ENCODE peak calls at places on chromosomes 16 and 17, in six cellular contexts. Z is GM12878, V is sigmoid colon, Q is suprapubic skin, U is body of pancreas, X is esophagus squamous epithelium. K is an unnamed sample. For H3K36me3, the result is how much of the 10 kb centered on the place peaks cover.

GRCh38 chr17:42682400-42683384 is at the start of gene CNTNAP1:
- DNase-seq in Z (no peak), V (peak), Q (no peak), U (peak), X (no peak), K (peak)

GRCh38 chr16:11007714-11008240 is 63.4 kb downstream of the CLEC16A start:
- DNase-seq in Z (no peak), V (no peak), Q (no peak), U (no peak), X (no peak), K (no peak)

GRCh38 chr16:71675380-71675779 is 49.1 kb downstream of the PHLPP2 start:
- DNase-seq in Z (no peak), V (no peak), Q (no peak), U (no peak), X (no peak), K (no peak)

GRCh38 chr17:66925811-66926500 is 38.6 kb upstream of the CACNG4 start:
- DNase-seq in Z (no peak), V (no peak), Q (no peak), U (no peak), X (no peak), K (no peak)

GRCh38 chr16:10123141-10123540 is 59.1 kb downstream of the GRIN2A start:
- DNase-seq in Z (no peak), V (no peak), Q (no peak), U (no peak), X (no peak), K (no peak)

GRCh38 chr17:3944485-3945388 is 19.5 kb downstream of the ATP2A3 start:
- DNase-seq in Z (no peak), V (peak), Q (peak), U (no peak), X (no peak), K (peak)

GRCh38 chr17:79809530-79810137 is 12.8 kb upstream of the CBX8 start:
- DNase-seq in Z (no peak), V (peak), Q (no peak), U (no peak), X (no peak), K (no peak)

GRCh38 chr16:88363239-88363891 is 19.4 kb upstream of the ZNF469 start:
- DNase-seq in Z (peak), V (no peak), Q (no peak), U (no peak), X (no peak), K (no peak)

GRCh38 chr16:65044861-65045260 is 77.0 kb downstream of the CDH11 start:
- DNase-seq in Z (no peak), V (no peak), Q (no peak), U (no peak), X (no peak), K (peak)

GRCh38 chr17:59378621-59379194 is 47.3 kb downstream of the YPEL2 start:
- DNase-seq in Z (no peak), V (peak), Q (no peak), U (no peak), X (no peak), K (no peak)

GRCh38 chr17:82384730-82385429 is 13.3 kb downstream of the UTS2R start:
- DNase-seq in Z (no peak), V (no peak), Q (no peak), U (peak), X (no peak), K (peak)

GRCh38 chr17:70955441-70955840 is 786.1 kb downstream of the KCNJ2 start:
- DNase-seq in Z (no peak), V (no peak), Q (no peak), U (no peak), X (no peak), K (no peak)

GRCh38 chr17:39212841-39213480 is 12.8 kb downstream of the STAC2 start:
- DNase-seq in Z (no peak), V (no peak), Q (no peak), U (no peak), X (no peak), K (no peak)

GRCh38 chr16:81003610-81004460 is 2.9 kb downstream of the CMC2 start:
- DNase-seq in Z (no peak), V (no peak), Q (no peak), U (no peak), X (no peak), K (no peak)
- H3K36me3 ChIP-seq in Z (under half), V (under half), Q (under half), U (under half), X (under half), K (under half)

DNA sequence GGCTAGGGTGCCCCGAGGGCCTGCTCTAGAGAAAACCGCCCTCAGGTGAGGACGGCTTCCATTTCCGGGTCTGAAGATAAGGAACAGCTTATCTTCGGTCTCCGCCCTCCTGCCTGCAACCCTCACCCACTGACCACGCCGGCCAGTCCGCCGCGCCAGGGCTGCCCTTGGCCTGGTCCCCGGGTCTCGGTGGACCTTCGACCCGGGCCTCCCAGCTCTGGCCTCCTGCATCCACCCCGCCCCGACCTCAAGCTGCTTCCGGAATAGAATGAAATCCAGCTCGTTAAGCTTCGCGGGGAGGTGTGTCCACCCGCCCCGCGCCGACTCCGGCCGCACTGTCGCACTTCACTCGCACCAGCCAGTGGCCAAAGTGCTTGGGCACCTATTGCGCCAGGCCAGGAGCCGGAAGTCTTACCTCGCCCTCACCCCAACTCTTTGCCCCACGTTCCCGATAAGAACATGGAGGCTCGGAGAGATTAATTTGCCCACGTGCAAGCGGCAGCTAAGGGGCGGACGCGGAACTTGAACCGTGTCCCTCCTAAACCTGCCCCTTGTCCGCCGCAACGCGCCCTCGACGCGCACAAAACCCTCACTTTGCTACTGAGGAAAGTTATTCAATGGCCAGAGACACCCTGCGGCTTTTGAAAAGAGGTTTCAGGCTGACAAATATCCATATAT is 742 bp upstream of the MMP15 start:
- DNase-seq in Z (no peak), V (no peak), Q (no peak), U (peak), X (no peak), K (peak)
- TF ChIP-seq POLR2A in Z (no peak), V (no peak), Q (no peak), U (peak), X (no peak), K (no peak)

GRCh38 chr17:40522250-40522960 is 21.0 kb upstream of the TNS4 start:
- DNase-seq in Z (no peak), V (peak), Q (peak), U (no peak), X (no peak), K (no peak)

GRCh38 chr17:40524243-40524965 is 23.0 kb upstream of the TNS4 start:
- DNase-seq in Z (no peak), V (no peak), Q (peak), U (no peak), X (no peak), K (no peak)

GRCh38 chr17:40520991-40521453 is 19.6 kb upstream of the TNS4 start:
- DNase-seq in Z (no peak), V (peak), Q (peak), U (no peak), X (no peak), K (no peak)

GRCh38 chr17:40525294-40525693 is 23.9 kb upstream of the TNS4 start:
- DNase-seq in Z (no peak), V (no peak), Q (no peak), U (no peak), X (no peak), K (no peak)

DNA sequence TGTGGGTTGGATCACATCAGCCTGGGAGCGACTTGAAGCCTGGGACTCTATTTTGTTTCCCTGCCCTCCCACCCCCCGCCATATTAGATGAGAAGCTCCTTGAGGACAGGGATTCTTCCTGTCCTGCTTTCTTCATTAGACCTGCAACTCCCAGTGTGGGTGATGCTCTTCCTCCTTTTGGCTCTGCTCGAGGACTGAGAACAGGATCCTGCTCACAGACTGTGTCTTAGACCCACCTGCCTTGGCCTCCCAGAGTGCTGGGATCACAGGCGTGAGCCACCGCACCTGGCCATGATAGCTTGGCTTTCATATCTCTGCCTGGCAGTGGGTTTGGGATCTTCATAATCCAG is 21.5 kb upstream of the TNS4 start:
- DNase-seq in Z (no peak), V (no peak), Q (peak), U (no peak), X (no peak), K (no peak)
- H3K27ac ChIP-seq in Z (no peak), V (no peak), Q (peak), U (no peak), X (peak), K (no peak)

GRCh38 chr17:28910534-28910933 is 7.7 kb upstream of the DHRS13 start:
- DNase-seq in Z (no peak), V (no peak), Q (no peak), U (no peak), X (no peak), K (no peak)
- H3K36me3 ChIP-seq in Z (half or more), V (half or more), Q (half or more), U (under half), X (under half), K (under half)

DNA sequence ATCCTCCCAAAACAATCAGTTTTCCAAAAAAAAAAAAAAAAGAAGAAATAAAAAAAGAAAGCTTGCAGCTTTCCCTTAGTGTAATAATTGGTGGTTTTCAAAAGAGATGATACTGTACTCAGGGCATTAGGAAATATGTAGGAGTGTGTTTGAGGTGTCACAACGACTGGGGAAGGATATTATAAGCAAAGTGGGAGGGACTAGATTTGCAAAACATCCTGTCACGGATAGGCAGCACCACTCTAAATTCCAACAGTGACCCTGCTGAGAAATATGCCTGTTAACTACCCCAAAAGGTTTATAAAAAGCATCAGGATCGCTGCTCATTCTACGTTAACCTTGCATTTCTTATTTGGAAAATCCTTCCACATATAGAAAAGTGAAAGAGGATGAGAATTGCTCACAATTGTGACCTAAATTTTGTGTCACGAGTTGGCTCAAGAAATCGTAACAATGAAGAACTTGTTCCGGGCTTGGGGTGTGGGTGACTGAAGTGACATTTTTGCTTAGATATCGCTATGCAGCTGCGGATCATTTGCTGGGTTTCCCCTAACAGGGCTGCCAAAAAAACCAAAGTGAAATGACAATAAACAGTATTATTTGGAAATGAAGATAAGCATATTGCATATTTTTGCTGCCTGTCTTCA is 51.6 kb downstream of the N4BP1 start:
- DNase-seq in Z (no peak), V (no peak), Q (no peak), U (no peak), X (no peak), K (no peak)
- TF ChIP-seq POLR2A in Z (no peak), V (no peak), Q (no peak), U (no peak), X (no peak), K (no peak)

DNA sequence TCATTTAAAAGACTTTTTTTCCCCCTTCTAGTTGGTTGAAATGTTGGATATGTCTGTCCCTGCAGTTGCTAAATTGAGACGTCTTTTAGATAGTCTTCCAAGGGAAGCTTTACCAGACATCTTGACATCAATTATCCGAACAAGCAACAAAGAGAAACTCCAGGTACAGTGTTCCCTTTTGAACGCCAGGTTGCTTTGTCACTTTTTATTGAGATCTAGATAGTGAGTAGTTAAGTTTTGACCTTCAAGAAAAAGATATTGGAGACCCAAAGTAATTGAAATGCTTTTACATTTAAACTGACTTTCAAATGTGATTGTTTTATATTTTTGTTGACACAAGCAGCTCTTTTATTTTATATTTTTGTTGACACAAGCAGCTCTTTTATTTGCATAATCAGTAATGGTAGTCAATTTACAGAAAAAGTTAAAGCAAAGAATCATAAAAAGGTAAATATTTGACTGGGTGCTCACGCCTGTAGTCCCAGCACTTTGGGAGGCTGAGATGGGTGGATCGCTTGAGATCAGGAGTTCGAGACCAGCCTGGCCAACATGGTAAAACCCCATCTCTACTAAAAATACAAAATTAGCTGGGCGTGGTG is 9.3 kb upstream of the ABCC11 start:
- DNase-seq in Z (no peak), V (no peak), Q (no peak), U (no peak), X (no peak), K (no peak)
- H3K27ac ChIP-seq in Z (no peak), V (no peak), Q (no peak), U (no peak), X (no peak), K (no peak)

GRCh38 chr16:56886826-56887225 is 21.8 kb downstream of the SLC12A3 start:
- DNase-seq in Z (no peak), V (no peak), Q (no peak), U (no peak), X (no peak), K (no peak)
- H3K36me3 ChIP-seq in Z (under half), V (under half), Q (under half), U (under half), X (under half), K (under half)

DNA sequence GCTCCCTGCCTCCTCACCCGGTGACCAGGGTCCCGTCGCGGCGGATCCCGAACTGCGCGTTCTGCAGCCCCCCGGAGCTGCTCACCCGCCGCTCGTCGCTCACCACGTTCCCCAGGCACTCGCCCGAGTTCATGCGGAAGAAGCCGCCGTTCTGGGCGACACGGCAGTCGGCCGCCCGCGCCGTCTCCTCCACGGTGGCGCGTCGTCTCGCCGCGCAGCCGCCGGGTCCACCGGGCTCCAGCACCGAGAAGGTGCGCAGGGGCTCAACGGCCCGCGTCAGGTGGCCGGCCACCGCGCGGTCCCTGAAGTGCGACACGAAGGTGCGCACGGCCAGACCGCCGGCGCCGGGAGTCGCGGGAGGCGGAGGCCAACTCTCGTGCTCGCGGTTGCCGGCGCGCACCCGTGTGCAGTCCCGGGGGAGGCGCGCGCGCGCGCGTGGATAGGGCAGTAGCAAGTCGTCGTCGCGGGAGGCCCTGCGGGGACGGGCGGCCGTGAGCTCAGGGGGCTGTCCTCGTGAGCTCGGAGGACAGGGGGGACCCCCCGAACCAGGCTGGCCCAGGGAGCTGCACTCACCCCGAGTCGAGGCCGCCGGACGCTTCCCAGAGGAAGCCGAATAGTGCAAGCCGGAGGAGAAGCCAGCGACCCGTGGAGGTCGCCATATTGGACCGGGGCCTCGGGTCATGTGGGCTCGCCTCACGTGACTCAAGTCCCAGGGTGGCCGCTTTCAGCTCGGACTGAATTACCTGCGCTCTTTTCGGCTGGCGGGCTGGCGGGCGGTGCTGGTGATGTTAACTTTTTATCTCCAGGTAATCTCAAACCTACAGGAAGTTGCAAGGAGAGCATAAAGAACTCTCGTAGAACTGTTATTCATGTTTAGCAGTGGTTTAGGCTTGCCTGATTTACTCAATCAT is at the start of gene NAGPA:
- DNase-seq in Z (no peak), V (peak), Q (peak), U (peak), X (no peak), K (peak)
- TF ChIP-seq POLR2A in Z (peak), V (peak), Q (no peak), U (peak), X (peak), K (no peak)

GRCh38 chr17:21843951-21844590 is 151.7 kb downstream of the KCNJ18 start:
- DNase-seq in Z (no peak), V (no peak), Q (no peak), U (no peak), X (no peak), K (no peak)
- H3K27ac ChIP-seq in Z (no peak), V (no peak), Q (no peak), U (no peak), X (no peak), K (peak)

GRCh38 chr16:29316673-29317237 is 89.8 kb downstream of the NPIPB11 start:
- DNase-seq in Z (no peak), V (peak), Q (no peak), U (peak), X (no peak), K (no peak)

GRCh38 chr16:29317269-29317668 is 89.2 kb downstream of the NPIPB11 start:
- DNase-seq in Z (no peak), V (no peak), Q (no peak), U (no peak), X (no peak), K (no peak)

GRCh38 chr16:29319726-29320125 is 86.8 kb downstream of the NPIPB11 start:
- DNase-seq in Z (no peak), V (no peak), Q (no peak), U (no peak), X (no peak), K (no peak)

GRCh38 chr16:29315916-29316517 is 90.5 kb downstream of the NPIPB11 start:
- DNase-seq in Z (no peak), V (peak), Q (no peak), U (no peak), X (no peak), K (no peak)

GRCh38 chr16:29318037-29318436 is 88.5 kb downstream of the NPIPB11 start:
- DNase-seq in Z (no peak), V (no peak), Q (no peak), U (no peak), X (no peak), K (no peak)
- H3K36me3 ChIP-seq in Z (under half), V (under half), Q (under half), U (under half), X (under half), K (under half)